ENCODE peak calls at places on chromosomes 16 and 17, in nine cellular contexts. A, H, N, G, E, K, R, C and J are unnamed samples.

GRCh38 chr17:30290077-30290476 is 1.7 kb downstream of the BLMH start:
- DNase-seq in A (no peak), H (no peak), N (no peak), G (no peak), E (no peak), K (no peak), R (no peak), C (no peak), J (no peak)

GRCh38 chr17:20890338-20890737 is 152.5 kb downstream of the USP22 start:
- DNase-seq in A (no peak), H (no peak), N (no peak), G (no peak), E (no peak), K (no peak), R (no peak), C (no peak), J (no peak)

GRCh38 chr16:47392114-47392513 is 68.7 kb downstream of the ITFG1 start:
- DNase-seq in A (no peak), H (peak; percentile 60), N (no peak), G (no peak), E (peak; percentile 18), K (no peak), R (no peak), C (no peak), J (no peak)

GRCh38 chr16:35414139-35414538 is 1954.7 kb downstream of the TP53TG3F start:
- DNase-seq in A (no peak), H (no peak), N (no peak), G (no peak), E (no peak), K (no peak), R (no peak), C (no peak), J (no peak)

GRCh38 chr17:45722161-45722560 is 62.0 kb upstream of the CRHR1 start:
- DNase-seq in A (no peak), H (peak; percentile 23), N (no peak), G (no peak), E (no peak), K (no peak), R (no peak), C (no peak), J (no peak)

GRCh38 chr16:88308441-88309173 is 74.2 kb upstream of the ZNF469 start:
- DNase-seq in A (no peak), H (no peak), N (peak; percentile 34), G (no peak), E (no peak), K (no peak), R (no peak), C (no peak), J (no peak)

GRCh38 chr17:29617125-29617480 is 5.6 kb downstream of the CORO6 start:
- DNase-seq in A (peak; percentile 44), H (no peak), N (peak; percentile 95), G (peak; percentile 88), E (peak; percentile 96), K (peak; percentile 92), R (peak; percentile 82), C (peak; percentile 87), J (peak; percentile 87)

GRCh38 chr17:1636732-1637285 is 8.2 kb upstream of the SLC43A2 start:
- DNase-seq in A (no peak), H (no peak), N (peak; percentile 76), G (no peak), E (no peak), K (no peak), R (no peak), C (no peak), J (no peak)

GRCh38 chr17:47225911-47226688 is 17.0 kb downstream of the MYL4 start:
- DNase-seq in A (no peak), H (no peak), N (no peak), G (no peak), E (no peak), K (no peak), R (no peak), C (no peak), J (no peak)

GRCh38 chr17:17840751-17841591 is 4.2 kb upstream of the SREBF1 start:
- DNase-seq in A (no peak), H (peak; percentile 73), N (no peak), G (no peak), E (no peak), K (no peak), R (no peak), C (no peak), J (peak; percentile 63)